ENCODE peak calls at places on chromosomes 4 and X, in nine cellular contexts. I is AG10803; J is HTR-8/SVneo; L is GM23248; F is aorta; S is WERI-Rb-1; U is stimulated activated naive B cell treated with anti-CD40 and anti-IgM and Interleukin-4, amounts not matched to agents 10 μg/mL and 1 μg/mL and 100 μg/mL, for 72 hours; G is mesendoderm; T is neural crest cell. H is an unnamed sample.
A peak's percentile ranks its signal among the peaks of the same experiment; 100 is the strongest.

GRCh38 chr4:177016541-177017141 is 223.9 kb upstream of the VEGFC start:
- DNase-seq in I (peak; percentile 89), U (no peak), L (peak; percentile 83), F (no peak), J (peak; percentile 40), G (no peak), S (no peak), T (no peak), H (no peak)

GRCh38 chr4:72557021-72557420 is 12.0 kb downstream of the ADAMTS3 start:
- DNase-seq in S (no peak), L (no peak), I (no peak), G (no peak), U (no peak), J (no peak), T (no peak), F (no peak), H (no peak)

GRCh38 chr4:7655549-7656243 is 221.0 kb upstream of the PSAPL1 start:
- DNase-seq in I (no peak), J (peak; percentile 64), F (no peak), S (peak; percentile 51), T (no peak), G (no peak), U (no peak), L (no peak), H (peak; percentile 89)

GRCh38 chr4:121706595-121707021 is 9.8 kb upstream of the ANXA5 start:
- DNase-seq in J (no peak), L (peak; percentile 83), U (no peak), G (no peak), I (peak; percentile 93), T (no peak), F (no peak), S (no peak), H (no peak)

GRCh38 chrX:106499473-106499872 is 112.3 kb upstream of the RADX start:
- DNase-seq in F (no peak), L (no peak), S (no peak), U (no peak), T (no peak), J (no peak), G (no peak), I (no peak), H (no peak)

GRCh38 chr4:33052241-33052640 is 2332.1 kb downstream of the PCDH7 start:
- DNase-seq in I (peak; percentile 59), L (no peak), G (no peak), S (no peak), U (no peak), J (no peak), F (no peak), T (no peak), H (no peak)

GRCh38 chr4:109355835-109356234 is 53.4 kb upstream of the COL25A1 start:
- DNase-seq in L (no peak), J (no peak), I (no peak), T (no peak), S (no peak), U (no peak), G (no peak), F (no peak), H (no peak)

GRCh38 chr4:48296330-48296729 is 26.7 kb upstream of the TEC start:
- DNase-seq in S (no peak), G (peak; percentile 54), F (no peak), U (no peak), J (no peak), L (no peak), I (no peak), T (no peak), H (no peak)

GRCh38 chr4:92121099-92121498 is 182.7 kb upstream of the GRID2 start:
- DNase-seq in U (no peak), G (no peak), L (no peak), S (no peak), F (no peak), J (no peak), T (no peak), I (no peak), H (no peak)

GRCh38 chr4:98466868-98467599 is 191.4 kb downstream of the TSPAN5 start:
- DNase-seq in G (no peak), L (peak; percentile 30), S (no peak), F (no peak), U (no peak), J (no peak), I (no peak), T (no peak), H (no peak)

GRCh38 chr4:9762823-9763475 is 18.5 kb upstream of the DRD5 start:
- DNase-seq in T (peak; percentile 47), G (peak; percentile 91), I (peak; percentile 76), S (peak; percentile 75), J (peak; percentile 46), F (no peak), L (peak; percentile 83), U (peak; percentile 33), H (peak; percentile 44)

GRCh38 chrX:86805241-86805640 is 657.0 kb downstream of the DACH2 start:
- DNase-seq in G (peak; percentile 1), U (no peak), F (no peak), I (no peak), L (no peak), J (no peak), S (no peak), T (no peak), H (no peak)

GRCh38 chrX:76279007-76279406 is 106.1 kb downstream of the PBDC1 start:
- DNase-seq in L (peak; percentile 42), S (peak; percentile 48), F (no peak), U (peak; percentile 9), I (peak; percentile 34), T (peak; percentile 29), G (peak; percentile 76), J (peak; percentile 1), H (peak; percentile 36)

GRCh38 chr4:182678590-182678989 is 238.6 kb downstream of the DCTD start:
- DNase-seq in S (no peak), G (no peak), U (no peak), T (no peak), I (no peak), J (no peak), F (no peak), L (no peak), H (no peak)

GRCh38 chrX:40065291-40066046 is 32.3 kb downstream of the BCOR start:
- DNase-seq in T (no peak), U (no peak), L (no peak), G (no peak), I (no peak), J (no peak), F (no peak), S (no peak), H (no peak)

GRCh38 chrX:69126642-69127041 is 38.6 kb downstream of the PJA1 start:
- DNase-seq in L (no peak), G (no peak), U (no peak), F (no peak), J (no peak), I (no peak), S (no peak), T (no peak), H (no peak)

H was measured in BE2C.